ENCODE peak calls at places on chromosomes 5 and 9, in eight cellular contexts. Z is IMR-90, L is neuronal stem cell, P is HCT116, W is SK-N-SH, H is GM23248, D is K562, Y is MM.1S. K is an unnamed sample.

GRCh38 chr5:112604741-112605390 is 132.8 kb upstream of the APC start:
- DNase-seq in Z (no peak), L (peak), P (peak), W (peak), H (no peak), D (peak), Y (peak), K (no peak)

GRCh38 chr5:132262882-132263547 is 5.5 kb downstream of the PDLIM4 start:
- DNase-seq in Z (no peak), L (no peak), P (no peak), W (no peak), H (peak), D (no peak), Y (no peak), K (no peak)

GRCh38 chr5:153619706-153620105 is 129.2 kb downstream of the GRIA1 start:
- DNase-seq in Z (peak), L (no peak), P (no peak), W (no peak), H (peak), D (no peak), Y (no peak), K (peak)

GRCh38 chr9:38066907-38067610 is 2.0 kb downstream of the SHB start:
- DNase-seq in Z (no peak), L (no peak), P (no peak), W (no peak), H (peak), D (peak), Y (no peak), K (no peak)

GRCh38 chr5:163968651-163969050 is 463.2 kb downstream of the MAT2B start:
- DNase-seq in Z (no peak), L (no peak), P (no peak), W (no peak), H (no peak), D (no peak), Y (no peak), K (no peak)

GRCh38 chr9:25117791-25118190 is 560.5 kb downstream of the TUSC1 start:
- DNase-seq in Z (no peak), L (peak), P (no peak), W (no peak), H (no peak), D (no peak), Y (no peak), K (no peak)

GRCh38 chr5:94901071-94901979 is 282.9 kb downstream of the SLF1 start:
- DNase-seq in Z (peak), L (no peak), P (no peak), W (no peak), H (peak), D (no peak), Y (no peak), K (peak)

GRCh38 chr5:181259283-181259682 is 1.7 kb downstream of the TRIM52 start:
- DNase-seq in Z (no peak), L (no peak), P (no peak), W (no peak), H (no peak), D (no peak), Y (no peak), K (no peak)

GRCh38 chr5:168879929-168880328 is 300.8 kb upstream of the PANK3 start:
- DNase-seq in Z (no peak), L (no peak), P (no peak), W (no peak), H (peak), D (no peak), Y (no peak), K (no peak)

GRCh38 chr5:36768450-36768849 is 108.1 kb upstream of the NIPBL start:
- DNase-seq in Z (no peak), L (no peak), P (no peak), W (no peak), H (no peak), D (no peak), Y (no peak), K (no peak)

GRCh38 chr5:20949636-20950035 is 961.6 kb upstream of the CDH18 start:
- DNase-seq in Z (no peak), L (no peak), P (no peak), W (no peak), H (no peak), D (no peak), Y (no peak), K (no peak)

GRCh38 chr5:142881076-142881466 is 110.9 kb downstream of the ARHGAP26 start:
- DNase-seq in Z (peak), L (peak), P (no peak), W (no peak), H (peak), D (no peak), Y (no peak), K (no peak)

GRCh38 chr5:40681351-40682311 is 1.9 kb downstream of the PTGER4 start:
- DNase-seq in Z (no peak), L (no peak), P (no peak), W (peak), H (peak), D (no peak), Y (no peak), K (no peak)

GRCh38 chr5:124889522-124889828 is 143.0 kb upstream of the ZNF608 start:
- DNase-seq in Z (no peak), L (no peak), P (no peak), W (no peak), H (peak), D (no peak), Y (no peak), K (no peak)

GRCh38 chr9:136995772-136996308 is 528 bp downstream of the CLIC3 start:
- DNase-seq in Z (peak), L (no peak), P (no peak), W (no peak), H (peak), D (no peak), Y (no peak), K (no peak)

GRCh38 chr5:125006011-125006685 is 259.7 kb upstream of the ZNF608 start:
- DNase-seq in Z (no peak), L (peak), P (no peak), W (no peak), H (no peak), D (no peak), Y (peak), K (no peak)

GRCh38 chr9:113785334-113785733 is 90.8 kb upstream of the ZNF618 start:
- DNase-seq in Z (no peak), L (no peak), P (no peak), W (no peak), H (no peak), D (no peak), Y (no peak), K (no peak)

GRCh38 chr9:93398471-93398870 is 53.0 kb upstream of the FAM120A start:
- DNase-seq in Z (no peak), L (no peak), P (no peak), W (no peak), H (no peak), D (no peak), Y (no peak), K (no peak)
- H3K4me2 ChIP-seq in Z (no peak), L (no peak), P (no peak), W (no peak), H (no peak), D (no peak), Y (no peak), K (no peak)

GRCh38 chr5:151063590-151063989 is 17.2 kb downstream of the TNIP1 start:
- DNase-seq in Z (no peak), L (no peak), P (no peak), W (no peak), H (no peak), D (no peak), Y (no peak), K (no peak)

GRCh38 chr5:151064916-151065499 is 15.8 kb downstream of the TNIP1 start:
- DNase-seq in Z (no peak), L (no peak), P (no peak), W (no peak), H (no peak), D (no peak), Y (no peak), K (no peak)

GRCh38 chr5:151066920-151067319 is 13.9 kb downstream of the TNIP1 start:
- DNase-seq in Z (no peak), L (no peak), P (no peak), W (no peak), H (no peak), D (no peak), Y (no peak), K (no peak)

GRCh38 chr5:151067632-151068031 is 13.2 kb downstream of the TNIP1 start:
- DNase-seq in Z (no peak), L (no peak), P (no peak), W (no peak), H (no peak), D (no peak), Y (no peak), K (no peak)

DNA sequence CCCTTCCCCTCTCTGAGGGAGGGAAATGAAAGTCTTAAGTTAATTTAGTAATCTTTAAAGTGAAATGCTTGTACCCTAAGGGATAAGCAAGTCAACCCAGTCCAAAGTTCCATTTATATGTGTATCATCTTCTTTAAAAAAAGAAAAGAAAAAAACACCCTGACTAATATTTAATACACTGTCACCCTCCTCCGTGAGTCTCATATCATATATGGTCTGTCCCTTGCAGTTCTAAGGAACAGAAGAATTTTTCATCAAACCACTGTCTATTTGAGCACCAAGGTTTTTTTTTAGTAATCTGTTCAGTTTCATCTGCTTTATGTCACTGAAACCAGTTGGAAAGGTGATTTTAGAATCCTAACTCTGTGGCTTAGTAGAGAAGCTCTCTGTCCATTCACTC is 15.2 kb downstream of the TNIP1 start:
- DNase-seq in Z (no peak), L (no peak), P (no peak), W (no peak), H (no peak), D (no peak), Y (no peak), K (no peak)
- H3K4me3 ChIP-seq in Z (no peak), L (no peak), P (no peak), W (no peak), H (no peak), D (no peak), Y (no peak), K (no peak)

GRCh38 chr9:130039504-130040147 is 3.4 kb downstream of the FNBP1 start:
- DNase-seq in Z (no peak), L (no peak), P (no peak), W (peak), H (no peak), D (no peak), Y (peak), K (no peak)
- H3K4me2 ChIP-seq in Z (no peak), L (no peak), P (no peak), W (peak), H (no peak), D (no peak), Y (peak), K (no peak)

DNA sequence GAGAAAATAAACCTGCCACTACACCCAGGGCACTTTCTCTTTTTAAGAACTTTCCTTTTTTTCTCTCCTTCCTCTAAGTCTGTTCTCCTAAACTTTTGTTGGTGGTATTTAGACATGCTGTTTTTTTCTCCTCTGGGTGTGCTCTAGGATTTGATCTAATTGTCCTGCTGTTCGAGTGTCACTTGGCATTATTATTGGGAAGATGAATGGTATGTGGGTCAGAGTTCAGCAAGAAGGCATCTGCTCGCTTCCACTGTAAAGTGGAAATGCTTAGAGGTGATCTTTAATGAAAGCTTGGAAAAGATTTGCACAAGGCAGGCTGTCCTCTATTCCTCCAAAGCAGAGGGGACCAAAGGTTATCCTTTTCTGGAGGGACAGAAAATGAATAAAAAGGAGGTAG is 1.3 kb upstream of the PLPPR1 start:
- DNase-seq in Z (no peak), L (no peak), P (no peak), W (no peak), H (no peak), D (no peak), Y (no peak), K (no peak)
- H3K4me3 ChIP-seq in Z (no peak), L (no peak), P (no peak), W (no peak), H (no peak), D (no peak), Y (no peak), K (no peak)